ENCODE peak calls at places on chromosomes 12 and 14, in six cellular contexts. I, O, G, D, B and Y are unnamed samples.

GRCh38 chr12:47752552-47752951 is 6.1 kb downstream of the RAPGEF3 start:
- DNase-seq in B (peak), G (no peak), I (no peak), O (peak), D (no peak), Y (no peak)

GRCh38 chr14:96735509-96735908 is 61.7 kb upstream of the VRK1 start:
- DNase-seq in I (no peak), O (no peak), D (no peak), B (no peak), G (no peak), Y (no peak)

GRCh38 chr12:38895446-38895845 is 9.9 kb downstream of the CPNE8 start:
- DNase-seq in O (no peak), I (no peak), D (no peak), G (no peak), B (no peak), Y (no peak)

GRCh38 chr12:89707992-89708792 is 446 bp downstream of the ATP2B1 start:
- DNase-seq in I (peak), D (peak), O (peak), B (no peak), G (no peak), Y (peak)

GRCh38 chr14:91841065-91841464 is 26.3 kb downstream of the TC2N start:
- DNase-seq in G (no peak), I (no peak), O (no peak), B (peak), D (no peak), Y (no peak)

GRCh38 chr12:109734219-109735000 is 20.8 kb downstream of the FAM222A start:
- DNase-seq in D (peak), B (no peak), I (peak), G (no peak), O (peak), Y (no peak)

GRCh38 chr14:64973826-64974225 is 1.7 kb upstream of the RAB15 start:
- DNase-seq in O (no peak), B (no peak), I (no peak), G (no peak), D (no peak), Y (no peak)

GRCh38 chr12:49959570-49960473 is 1.9 kb upstream of the AQP5 start:
- DNase-seq in G (no peak), I (no peak), D (peak), O (peak), B (peak), Y (no peak)

GRCh38 chr12:20374775-20375174 is 6.4 kb downstream of the PDE3A start:
- DNase-seq in B (no peak), D (no peak), G (no peak), O (no peak), I (no peak), Y (no peak)

GRCh38 chr14:24774167-24774915 is 140.4 kb upstream of the GZMB start:
- DNase-seq in I (no peak), D (no peak), B (no peak), G (no peak), O (no peak), Y (no peak)

GRCh38 chr14:75999511-76000190 is 14.1 kb downstream of the IFT43 start:
- DNase-seq in I (no peak), B (no peak), O (no peak), D (no peak), G (no peak), Y (no peak)

GRCh38 chr12:12909228-12909994 is 18.0 kb downstream of the GPRC5A start:
- DNase-seq in O (no peak), G (no peak), I (no peak), D (no peak), B (no peak), Y (no peak)

GRCh38 chr12:61646639-61647038 is 613.6 kb upstream of the USP15 start:
- DNase-seq in B (no peak), I (no peak), O (no peak), D (no peak), G (no peak), Y (no peak)

GRCh38 chr14:80862983-80863382 is 78.6 kb downstream of the CEP128 start:
- DNase-seq in D (no peak), G (no peak), I (no peak), O (no peak), B (peak), Y (no peak)

GRCh38 chr14:55383039-55383438 is 28.6 kb downstream of the ATG14 start:
- DNase-seq in G (no peak), I (no peak), B (peak), D (no peak), O (peak), Y (no peak)

GRCh38 chr14:89284368-89285058 is 132.5 kb downstream of the FOXN3 start:
- DNase-seq in I (no peak), B (peak), G (peak), D (peak), O (peak), Y (no peak)

GRCh38 chr12:120142231-120142877 is 25.8 kb upstream of the RAB35 start:
- DNase-seq in I (no peak), B (no peak), O (no peak), G (no peak), D (peak), Y (no peak)

GRCh38 chr12:49979061-49979586 is 6.4 kb downstream of the AQP6 start:
- DNase-seq in G (no peak), D (no peak), O (no peak), B (no peak), I (no peak), Y (no peak)

GRCh38 chr14:102863381-102863780 is 59.1 kb upstream of the AMN start:
- DNase-seq in D (no peak), I (no peak), O (no peak), B (no peak), G (no peak), Y (no peak)

GRCh38 chr14:106308839-106309389 is 782.5 kb downstream of the TMEM121 start:
- DNase-seq in D (peak), G (no peak), B (no peak), I (peak), O (no peak), Y (no peak)

GRCh38 chr14:33287204-33287603 is 348.5 kb downstream of the NPAS3 start:
- DNase-seq in B (no peak), D (no peak), I (no peak), G (no peak), O (peak), Y (no peak)

GRCh38 chr12:128168273-128168672 is 98.7 kb upstream of the TMEM132C start:
- DNase-seq in B (no peak), D (no peak), I (no peak), O (no peak), G (no peak), Y (no peak)

GRCh38 chr12:80636832-80637231 is 70.6 kb upstream of the MYF6 start:
- DNase-seq in G (no peak), O (no peak), B (no peak), I (no peak), D (no peak), Y (no peak)

GRCh38 chr12:100720016-100720654 is 74.4 kb upstream of the ANO4 start:
- DNase-seq in O (no peak), I (no peak), G (no peak), D (no peak), B (no peak), Y (no peak)

GRCh38 chr12:39510001-39510400 is 67.1 kb upstream of the KIF21A start:
- DNase-seq in G (no peak), I (no peak), O (no peak), D (no peak), B (no peak), Y (no peak)

GRCh38 chr14:54776361-54777001 is 126.1 kb downstream of the GCH1 start:
- DNase-seq in B (peak), G (no peak), D (no peak), O (peak), I (peak), Y (no peak)

GRCh38 chr12:119712721-119713120 is 44.8 kb downstream of the PRKAB1 start:
- DNase-seq in O (no peak), D (no peak), G (no peak), B (no peak), I (no peak), Y (no peak)

GRCh38 chr12:101877816-101878811 is 734 bp downstream of the DRAM1 start:
- DNase-seq in I (peak), D (peak), O (peak), G (no peak), B (peak), Y (no peak)

GRCh38 chr12:54941659-54942058 is 42.9 kb downstream of the TESPA1 start:
- DNase-seq in I (no peak), G (no peak), B (no peak), O (no peak), D (no peak), Y (no peak)

GRCh38 chr12:116123511-116124258 is 153.8 kb downstream of the MED13L start:
- DNase-seq in D (no peak), I (peak), O (peak), B (peak), G (no peak), Y (no peak)

GRCh38 chr12:98698603-98699463 is 53.7 kb downstream of the APAF1 start:
- DNase-seq in B (peak), I (no peak), O (peak), D (peak), G (peak), Y (no peak)

GRCh38 chr12:23686095-23686494 is 263.4 kb downstream of the SOX5 start:
- DNase-seq in B (no peak), G (no peak), O (no peak), D (no peak), I (no peak), Y (no peak)

GRCh38 chr12:29050503-29050902 is 98.6 kb upstream of the FAR2 start:
- DNase-seq in G (no peak), D (no peak), O (no peak), I (no peak), B (no peak), Y (no peak)

GRCh38 chr14:30681752-30682355 is 59.7 kb downstream of the SCFD1 start:
- DNase-seq in O (no peak), G (no peak), I (no peak), B (peak), D (no peak), Y (no peak)

GRCh38 chr14:70601162-70601561 is 707 bp upstream of the MED6 start:
- DNase-seq in I (no peak), O (peak), B (peak), G (peak), D (no peak), Y (no peak)

GRCh38 chr12:69844836-69845235 is 19.8 kb downstream of the MYRFL start:
- DNase-seq in D (no peak), O (no peak), B (no peak), I (no peak), G (no peak), Y (no peak)

GRCh38 chr12:106566771-106567170 is 16.0 kb upstream of the RFX4 start:
- DNase-seq in I (no peak), D (no peak), O (no peak), B (no peak), G (no peak), Y (no peak)

GRCh38 chr14:23052182-23052623 is 5.1 kb downstream of the CDH24 start:
- DNase-seq in O (no peak), D (peak), G (no peak), B (peak), I (no peak), Y (no peak)
- TF ChIP-seq CTCF in O (no peak), D (peak), G (peak), B (peak), I (no peak), Y (no peak)

GRCh38 chr12:111408686-111409402 is 3.1 kb downstream of the SH2B3 start:
- DNase-seq in I (no peak), D (no peak), O (no peak), B (no peak), G (no peak), Y (no peak)

GRCh38 chr12:111405856-111406473 is at the start of gene SH2B3:
- DNase-seq in B (peak), I (no peak), G (no peak), D (no peak), O (peak), Y (no peak)

GRCh38 chr12:111406474-111407370 is 999 bp downstream of the SH2B3 start:
- DNase-seq in D (no peak), B (no peak), I (peak), O (no peak), G (no peak), Y (no peak)

GRCh38 chr12:111408116-111408440 is 2.4 kb downstream of the SH2B3 start:
- DNase-seq in I (no peak), G (no peak), O (no peak), B (no peak), D (no peak), Y (no peak)

DNA sequence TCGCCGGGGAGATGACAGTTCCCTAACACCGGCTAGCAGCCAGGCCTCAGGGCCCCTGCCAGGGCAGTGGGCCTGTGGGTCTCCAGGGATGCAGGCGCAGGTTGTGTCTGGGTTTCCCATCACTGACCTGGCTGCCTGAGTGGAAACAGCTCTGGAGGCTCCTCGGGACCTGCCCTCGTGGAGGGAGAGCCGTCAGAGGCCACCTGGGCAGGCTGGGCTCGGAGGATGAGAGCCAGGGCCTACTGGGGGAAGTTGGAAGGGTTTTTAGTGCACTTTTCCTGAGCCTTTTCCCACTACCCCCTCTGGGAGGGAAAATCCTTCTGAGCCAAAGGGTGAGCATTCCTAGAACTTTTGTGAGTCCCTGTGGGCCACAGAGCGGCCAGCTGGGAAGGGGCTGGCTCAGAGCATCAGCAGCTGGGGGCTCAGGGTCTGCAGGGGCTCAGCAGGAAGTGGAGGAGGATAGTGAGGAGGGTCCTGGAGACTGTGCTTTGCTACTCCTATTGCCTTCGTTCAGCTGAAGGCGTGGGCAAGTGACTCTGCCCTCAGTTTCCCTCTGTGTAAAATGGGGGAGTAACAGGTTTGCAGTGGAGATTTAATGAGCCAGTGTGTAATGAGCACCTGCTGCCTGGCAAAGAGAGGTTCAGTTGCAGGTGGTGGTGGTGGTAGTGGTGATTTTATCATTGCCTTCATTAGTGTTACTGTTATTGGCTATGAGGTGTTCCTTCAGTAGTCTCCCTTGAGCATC is 1.8 kb downstream of the SH2B3 start:
- DNase-seq in I (no peak), D (no peak), O (no peak), G (no peak), B (no peak), Y (no peak)
- TF ChIP-seq CTCF in I (no peak), D (no peak), O (no peak), G (no peak), B (no peak), Y (no peak)

GRCh38 chr14:100375963-100376735 is 53.0 kb downstream of the SLC25A47 start:
- DNase-seq in B (peak), G (peak), O (peak), D (peak), I (peak), Y (peak)
- TF ChIP-seq CTCF in B (no peak), G (no peak), O (no peak), D (no peak), I (no peak), Y (no peak)

GRCh38 chr14:74637184-74637562 is 25.1 kb upstream of the LTBP2 start:
- DNase-seq in O (no peak), G (no peak), D (no peak), I (no peak), B (no peak), Y (no peak)

GRCh38 chr14:74636424-74637183 is 24.6 kb upstream of the LTBP2 start:
- DNase-seq in O (peak), B (no peak), G (no peak), I (no peak), D (no peak), Y (no peak)

GRCh38 chr14:74638970-74639369 is 26.9 kb upstream of the LTBP2 start:
- DNase-seq in O (no peak), G (no peak), I (no peak), B (peak), D (no peak), Y (no peak)

GRCh38 chr14:74635831-74636230 is 23.8 kb upstream of the LTBP2 start:
- DNase-seq in I (no peak), B (no peak), O (no peak), G (no peak), D (no peak), Y (no peak)

GRCh38 chr14:74638066-74638465 is 26.0 kb upstream of the LTBP2 start:
- DNase-seq in B (no peak), D (no peak), O (no peak), G (no peak), I (no peak), Y (no peak)
- TF ChIP-seq CTCF in B (no peak), D (no peak), O (no peak), G (no peak), I (no peak), Y (no peak)

GRCh38 chr14:77107228-77107627 is 9.2 kb downstream of the CIPC start:
- DNase-seq in I (no peak), G (no peak), B (no peak), D (no peak), O (no peak), Y (no peak)
- TF ChIP-seq CTCF in I (no peak), G (no peak), B (no peak), D (no peak), O (no peak), Y (no peak)

GRCh38 chr12:113092478-113093408 is 36.2 kb downstream of the DTX1 start:
- DNase-seq in I (no peak), G (no peak), B (peak), O (no peak), D (peak), Y (no peak)
- TF ChIP-seq CTCF in I (no peak), G (peak), B (peak), O (no peak), D (no peak), Y (no peak)

GRCh38 chr12:51424662-51425539 is at the start of gene SLC4A8:
- DNase-seq in I (peak), B (peak), G (peak), D (peak), O (peak), Y (peak)
- TF ChIP-seq CTCF in I (no peak), B (peak), G (peak), D (peak), O (peak), Y (peak)